ENCODE peak calls at places on chromosomes 3 and 15, in four cellular contexts. X, F, R and O are unnamed samples.

GRCh38 chr3:79253704-79254103 is 514.1 kb downstream of the ROBO1 start:
- DNase-seq in X (no peak), F (no peak), R (no peak), O (no peak)

GRCh38 chr3:124730920-124731297 is 657 bp downstream of the UMPS start:
- DNase-seq in X (no peak), F (no peak), R (no peak), O (no peak)

GRCh38 chr3:40885423-40885822 is 313.9 kb upstream of the CTNNB1 start:
- DNase-seq in X (no peak), F (no peak), R (no peak), O (no peak)

GRCh38 chr15:64847448-64847847 is 5.7 kb downstream of the PLEKHO2 start:
- DNase-seq in X (no peak), F (no peak), R (no peak), O (no peak)

GRCh38 chr3:173893066-173893465 is 495.5 kb downstream of the NLGN1 start:
- DNase-seq in X (no peak), F (peak), R (no peak), O (no peak)

GRCh38 chr3:32238027-32238815 is at the start of gene CMTM8:
- DNase-seq in X (peak), F (peak), R (peak), O (no peak)

GRCh38 chr15:34583399-34584320 is at the start of gene GOLGA8B:
- DNase-seq in X (peak), F (peak), R (peak), O (peak)

GRCh38 chr3:179398574-179399249 is 51.2 kb downstream of the MFN1 start:
- DNase-seq in X (no peak), F (no peak), R (no peak), O (no peak)

GRCh38 chr3:53715815-53716483 is 130.3 kb downstream of the CHDH start:
- DNase-seq in X (no peak), F (no peak), R (no peak), O (no peak)

GRCh38 chr3:142154186-142154585 is 4.8 kb upstream of the TFDP2 start:
- DNase-seq in X (no peak), F (no peak), R (no peak), O (no peak)

GRCh38 chr3:142151240-142151639 is 1.9 kb upstream of the TFDP2 start:
- DNase-seq in X (no peak), F (no peak), R (no peak), O (no peak)

GRCh38 chr3:142150271-142150670 is 927 bp upstream of the TFDP2 start:
- DNase-seq in X (no peak), F (no peak), R (no peak), O (no peak)

GRCh38 chr3:142151828-142152227 is 2.5 kb upstream of the TFDP2 start:
- DNase-seq in X (no peak), F (no peak), R (no peak), O (no peak)

DNA sequence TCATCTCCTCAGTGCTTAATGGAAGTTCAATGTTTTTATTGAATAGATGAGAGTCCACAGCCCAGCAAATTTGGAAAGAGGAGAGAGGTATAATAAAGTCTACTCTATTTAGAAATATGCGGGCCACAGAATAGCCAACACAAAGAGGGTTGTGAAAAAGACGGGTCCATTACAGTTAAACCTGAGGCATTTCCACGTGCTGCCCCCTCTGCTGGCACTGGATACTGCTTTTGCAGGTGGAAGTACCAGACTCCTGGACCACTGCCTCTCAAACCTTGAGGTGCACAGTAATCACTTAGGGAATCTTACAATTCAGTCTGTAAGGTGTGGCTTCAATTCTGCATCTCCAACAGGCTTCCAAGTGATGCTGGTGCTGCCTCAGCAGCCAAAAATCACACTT is 3.0 kb upstream of the TFDP2 start:
- DNase-seq in X (no peak), F (peak), R (no peak), O (no peak)
- TF ChIP-seq CTCF in X (no peak), F (peak), R (no peak), O (no peak)

DNA sequence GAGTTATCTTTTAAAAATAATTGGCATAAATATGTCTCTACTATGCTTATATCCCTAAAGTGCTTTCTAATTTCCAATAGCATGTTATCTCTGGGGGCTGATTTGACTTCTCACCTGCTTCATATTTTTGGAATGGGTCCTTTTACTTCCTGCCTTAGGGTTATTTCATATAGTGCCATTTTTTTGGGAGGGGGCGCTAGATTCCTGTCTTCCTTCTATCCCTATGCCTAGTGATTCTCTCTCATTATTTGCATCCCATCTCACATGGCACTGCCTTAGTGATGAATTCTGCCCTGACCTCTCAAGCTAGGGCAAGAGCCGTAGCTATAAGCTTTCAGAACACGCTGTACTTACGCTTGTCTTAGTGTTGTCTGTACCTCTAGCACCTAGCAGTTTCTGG is 150.3 kb upstream of the SLITRK3 start:
- DNase-seq in X (no peak), F (no peak), R (no peak), O (no peak)
- TF ChIP-seq CTCF in X (no peak), F (peak), R (no peak), O (no peak)

DNA sequence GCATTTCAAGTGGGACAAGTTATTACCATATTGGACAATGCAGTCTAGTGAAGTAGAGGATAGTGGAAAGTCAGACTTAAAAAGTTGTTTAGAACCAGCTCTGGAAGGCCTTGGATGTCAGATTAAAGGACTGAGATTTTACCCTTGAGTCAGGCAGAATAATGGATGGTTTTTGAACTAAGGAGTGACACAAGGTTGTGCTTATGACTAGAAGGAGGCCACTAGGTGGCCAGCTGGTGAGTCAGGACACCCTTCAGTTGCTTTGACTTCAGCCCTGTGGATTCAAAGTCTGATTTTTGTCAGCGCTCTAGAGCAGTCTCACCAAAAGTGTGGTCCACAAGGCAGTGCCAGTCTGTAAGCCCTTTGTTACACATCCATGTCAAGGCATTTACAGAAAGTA is 3.8 kb upstream of the GABPB1 start:
- DNase-seq in X (peak), F (peak), R (no peak), O (no peak)
- TF ChIP-seq CTCF in X (peak), F (peak), R (peak), O (no peak)

GRCh38 chr15:75620043-75620775 is 5.3 kb downstream of the SNUPN start:
- DNase-seq in X (no peak), F (no peak), R (no peak), O (no peak)

GRCh38 chr15:75625542-75626347 is at the start of gene SNUPN:
- DNase-seq in X (peak), F (peak), R (peak), O (peak)

GRCh38 chr15:75616766-75617165 is 8.8 kb downstream of the SNUPN start:
- DNase-seq in X (no peak), F (no peak), R (no peak), O (no peak)

GRCh38 chr15:75622505-75622904 is 3.0 kb downstream of the SNUPN start:
- DNase-seq in X (no peak), F (no peak), R (no peak), O (no peak)

DNA sequence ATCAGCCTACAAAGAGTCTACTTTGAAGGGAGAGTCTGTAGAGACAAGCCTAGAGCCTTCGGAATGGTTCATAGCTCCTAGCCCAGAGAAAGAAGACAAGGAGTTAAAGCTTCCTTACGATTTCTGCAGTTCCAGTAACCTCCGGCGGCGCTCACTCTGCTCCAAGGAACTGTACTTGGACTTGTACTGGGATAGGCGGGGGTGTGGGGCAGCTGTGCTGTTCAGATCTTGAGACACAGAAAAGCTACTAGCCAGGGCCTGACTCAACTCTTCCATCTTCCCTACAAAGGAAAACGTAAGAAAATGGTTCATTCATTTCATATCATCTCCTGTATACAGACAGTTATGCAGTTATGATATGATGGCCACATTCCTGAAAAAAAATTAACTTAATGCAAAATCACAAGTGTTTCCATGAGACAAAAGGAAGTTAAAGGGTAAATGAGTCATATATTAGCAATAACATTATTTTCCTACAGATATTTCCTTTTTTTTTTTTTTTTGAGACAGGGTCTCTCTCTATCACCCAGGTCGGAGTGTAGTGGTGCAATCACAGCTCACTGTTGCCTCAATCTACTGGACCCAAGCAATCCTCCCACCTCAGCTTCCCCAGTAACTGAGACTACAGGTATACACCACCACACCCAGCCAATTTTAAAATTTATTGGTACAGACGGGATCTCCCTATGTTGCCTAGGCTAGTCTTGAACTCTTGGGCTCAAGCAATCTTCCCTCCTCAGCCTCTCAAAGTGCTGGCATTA is 4.6 kb downstream of the SNUPN start:
- DNase-seq in X (no peak), F (no peak), R (no peak), O (no peak)
- TF ChIP-seq CTCF in X (no peak), F (no peak), R (no peak), O (no peak)

GRCh38 chr3:147843331-147843730 is 434.2 kb downstream of the ZIC1 start:
- DNase-seq in X (no peak), F (peak), R (no peak), O (no peak)

GRCh38 chr3:147838650-147839049 is 429.5 kb downstream of the ZIC1 start:
- DNase-seq in X (no peak), F (peak), R (no peak), O (no peak)
- TF ChIP-seq CTCF in X (peak), F (peak), R (no peak), O (no peak)

GRCh38 chr15:39999538-39999937 is 39.4 kb downstream of the SRP14 start:
- DNase-seq in X (no peak), F (no peak), R (no peak), O (no peak)
- TF ChIP-seq CTCF in X (no peak), F (no peak), R (no peak), O (no peak)

GRCh38 chr3:197749601-197750395 is at the start of gene FYTTD1:
- DNase-seq in X (peak), F (peak), R (peak), O (peak)
- TF ChIP-seq CTCF in X (peak), F (peak), R (no peak), O (peak)

GRCh38 chr3:74897006-74897405 is 282.5 kb upstream of the CNTN3 start:
- DNase-seq in X (no peak), F (no peak), R (no peak), O (no peak)
- TF ChIP-seq CTCF in X (no peak), F (peak), R (peak), O (no peak)